ENCODE peak calls at places on chromosomes 5 and 9, in ten cellular contexts. One of them, this sample, is unnamed.

GRCh38 chr5:72467987-72468386 is 39.2 kb downstream of the ZNF366 start:
- DNase-seq in GM23338: no peak
- DNase-seq in adrenal gland: no peak
- DNase-seq in uterus: no peak
- DNase-seq in CD8-positive, alpha-beta T cell: no peak
- DNase-seq in glutamatergic neuron: no peak
- DNase-seq in HFFc6: peak
- DNase-seq in fibroblast of pulmonary artery: peak
- DNase-seq in transverse colon: no peak
- DNase-seq in body of pancreas: no peak
- DNase-seq in this sample: no peak

GRCh38 chr5:119274767-119275130 is 81.1 kb upstream of the TNFAIP8 start:
- DNase-seq in GM23338: no peak
- DNase-seq in adrenal gland: no peak
- DNase-seq in uterus: no peak
- DNase-seq in CD8-positive, alpha-beta T cell: no peak
- DNase-seq in glutamatergic neuron: no peak
- DNase-seq in HFFc6: peak
- DNase-seq in fibroblast of pulmonary artery: peak
- DNase-seq in transverse colon: no peak
- DNase-seq in body of pancreas: no peak
- DNase-seq in this sample: no peak

GRCh38 chr5:177471610-177472356 is 1.7 kb downstream of the DBN1 start:
- DNase-seq in GM23338: no peak
- DNase-seq in adrenal gland: no peak
- DNase-seq in uterus: peak
- DNase-seq in CD8-positive, alpha-beta T cell: peak
- DNase-seq in glutamatergic neuron: peak
- DNase-seq in HFFc6: peak
- DNase-seq in fibroblast of pulmonary artery: peak
- DNase-seq in transverse colon: no peak
- DNase-seq in body of pancreas: no peak
- DNase-seq in this sample: no peak

GRCh38 chr9:108108802-108109448 is 619.4 kb upstream of the KLF4 start:
- DNase-seq in GM23338: no peak
- DNase-seq in adrenal gland: no peak
- DNase-seq in uterus: no peak
- DNase-seq in CD8-positive, alpha-beta T cell: no peak
- DNase-seq in glutamatergic neuron: no peak
- DNase-seq in HFFc6: no peak
- DNase-seq in fibroblast of pulmonary artery: peak
- DNase-seq in transverse colon: no peak
- DNase-seq in body of pancreas: no peak
- DNase-seq in this sample: no peak

GRCh38 chr9:91474656-91475055 is 51.0 kb upstream of the NFIL3 start:
- DNase-seq in GM23338: no peak
- DNase-seq in adrenal gland: no peak
- DNase-seq in uterus: no peak
- DNase-seq in CD8-positive, alpha-beta T cell: no peak
- DNase-seq in glutamatergic neuron: no peak
- DNase-seq in HFFc6: peak
- DNase-seq in fibroblast of pulmonary artery: peak
- DNase-seq in transverse colon: no peak
- DNase-seq in body of pancreas: no peak
- DNase-seq in this sample: no peak

GRCh38 chr5:633521-633955 is 21.4 kb downstream of the CEP72 start:
- DNase-seq in GM23338: peak
- DNase-seq in adrenal gland: no peak
- DNase-seq in uterus: no peak
- DNase-seq in CD8-positive, alpha-beta T cell: no peak
- DNase-seq in glutamatergic neuron: peak
- DNase-seq in HFFc6: peak
- DNase-seq in fibroblast of pulmonary artery: peak
- DNase-seq in transverse colon: no peak
- DNase-seq in body of pancreas: no peak
- DNase-seq in this sample: peak

GRCh38 chr5:158644301-158644700 is 455.4 kb downstream of the EBF1 start:
- DNase-seq in GM23338: no peak
- DNase-seq in adrenal gland: no peak
- DNase-seq in uterus: no peak
- DNase-seq in CD8-positive, alpha-beta T cell: no peak
- DNase-seq in glutamatergic neuron: no peak
- DNase-seq in HFFc6: no peak
- DNase-seq in fibroblast of pulmonary artery: no peak
- DNase-seq in transverse colon: no peak
- DNase-seq in body of pancreas: no peak
- DNase-seq in this sample: no peak

GRCh38 chr9:98218562-98219363 is 26.3 kb upstream of the CORO2A start:
- DNase-seq in GM23338: peak
- DNase-seq in adrenal gland: no peak
- DNase-seq in uterus: no peak
- DNase-seq in CD8-positive, alpha-beta T cell: no peak
- DNase-seq in glutamatergic neuron: no peak
- DNase-seq in HFFc6: no peak
- DNase-seq in fibroblast of pulmonary artery: no peak
- DNase-seq in transverse colon: no peak
- DNase-seq in body of pancreas: no peak
- DNase-seq in this sample: no peak

GRCh38 chr5:84274585-84275468 is 109.9 kb downstream of the EDIL3 start:
- DNase-seq in GM23338: peak
- DNase-seq in adrenal gland: peak
- DNase-seq in uterus: no peak
- DNase-seq in CD8-positive, alpha-beta T cell: no peak
- DNase-seq in glutamatergic neuron: peak
- DNase-seq in HFFc6: no peak
- DNase-seq in fibroblast of pulmonary artery: peak
- DNase-seq in transverse colon: peak
- DNase-seq in body of pancreas: peak
- DNase-seq in this sample: peak

GRCh38 chr5:143393516-143393915 is 10.0 kb downstream of the NR3C1 start:
- DNase-seq in GM23338: no peak
- DNase-seq in adrenal gland: no peak
- DNase-seq in uterus: no peak
- DNase-seq in CD8-positive, alpha-beta T cell: no peak
- DNase-seq in glutamatergic neuron: no peak
- DNase-seq in HFFc6: no peak
- DNase-seq in fibroblast of pulmonary artery: no peak
- DNase-seq in transverse colon: no peak
- DNase-seq in body of pancreas: no peak
- DNase-seq in this sample: no peak

GRCh38 chr5:175652741-175653663 is 4.9 kb upstream of the HRH2 start:
- DNase-seq in GM23338: no peak
- DNase-seq in adrenal gland: no peak
- DNase-seq in uterus: no peak
- DNase-seq in CD8-positive, alpha-beta T cell: peak
- DNase-seq in glutamatergic neuron: no peak
- DNase-seq in HFFc6: no peak
- DNase-seq in fibroblast of pulmonary artery: no peak
- DNase-seq in transverse colon: peak
- DNase-seq in body of pancreas: no peak
- DNase-seq in this sample: no peak

GRCh38 chr9:126165755-126166154 is 160.9 kb upstream of the MVB12B start:
- DNase-seq in GM23338: no peak
- DNase-seq in adrenal gland: peak
- DNase-seq in uterus: no peak
- DNase-seq in CD8-positive, alpha-beta T cell: no peak
- DNase-seq in glutamatergic neuron: no peak
- DNase-seq in HFFc6: no peak
- DNase-seq in fibroblast of pulmonary artery: no peak
- DNase-seq in transverse colon: no peak
- DNase-seq in body of pancreas: no peak
- DNase-seq in this sample: no peak
- TF ChIP-seq CTCF in GM23338: no peak
- TF ChIP-seq CTCF in adrenal gland: no peak
- TF ChIP-seq CTCF in uterus: no peak
- TF ChIP-seq CTCF in CD8-positive, alpha-beta T cell: no peak
- TF ChIP-seq CTCF in glutamatergic neuron: no peak
- TF ChIP-seq CTCF in HFFc6: no peak
- TF ChIP-seq CTCF in fibroblast of pulmonary artery: no peak
- TF ChIP-seq CTCF in transverse colon: no peak
- TF ChIP-seq CTCF in body of pancreas: no peak
- TF ChIP-seq CTCF in this sample: no peak

DNA sequence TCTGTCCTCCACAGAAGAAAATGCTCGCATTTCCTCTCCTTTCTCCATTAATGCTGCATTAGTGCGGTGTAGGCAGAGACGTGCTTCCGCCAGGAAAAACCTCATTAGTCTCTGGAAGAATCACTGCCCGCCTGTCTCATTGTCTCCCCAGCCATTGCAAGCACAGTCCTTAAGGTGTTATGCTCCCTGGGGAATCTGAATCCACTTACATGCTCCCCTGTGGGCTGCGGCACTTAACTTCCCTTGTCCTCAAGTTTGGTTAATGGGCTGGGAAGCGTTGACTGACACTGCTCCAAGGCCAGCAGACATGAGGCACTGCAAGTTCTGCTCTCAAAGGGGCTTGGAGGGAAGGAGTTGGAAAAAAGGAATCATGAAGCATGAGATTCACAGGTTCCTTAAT is 41.6 kb downstream of the TARS1 start:
- DNase-seq in GM23338: peak
- DNase-seq in adrenal gland: no peak
- DNase-seq in uterus: no peak
- DNase-seq in CD8-positive, alpha-beta T cell: no peak
- DNase-seq in glutamatergic neuron: peak
- DNase-seq in HFFc6: no peak
- DNase-seq in fibroblast of pulmonary artery: no peak
- DNase-seq in transverse colon: no peak
- DNase-seq in body of pancreas: no peak
- DNase-seq in this sample: no peak
- TF ChIP-seq CTCF in GM23338: no peak
- TF ChIP-seq CTCF in adrenal gland: no peak
- TF ChIP-seq CTCF in uterus: no peak
- TF ChIP-seq CTCF in CD8-positive, alpha-beta T cell: no peak
- TF ChIP-seq CTCF in glutamatergic neuron: no peak
- TF ChIP-seq CTCF in HFFc6: no peak
- TF ChIP-seq CTCF in fibroblast of pulmonary artery: no peak
- TF ChIP-seq CTCF in transverse colon: no peak
- TF ChIP-seq CTCF in body of pancreas: no peak
- TF ChIP-seq CTCF in this sample: no peak

GRCh38 chr9:109248133-109248581 is 72.7 kb downstream of the EPB41L4B start:
- DNase-seq in GM23338: no peak
- DNase-seq in adrenal gland: peak
- DNase-seq in uterus: no peak
- DNase-seq in CD8-positive, alpha-beta T cell: no peak
- DNase-seq in glutamatergic neuron: no peak
- DNase-seq in HFFc6: peak
- DNase-seq in fibroblast of pulmonary artery: peak
- DNase-seq in transverse colon: no peak
- DNase-seq in body of pancreas: peak
- DNase-seq in this sample: no peak
- TF ChIP-seq CTCF in GM23338: no peak
- TF ChIP-seq CTCF in adrenal gland: no peak
- TF ChIP-seq CTCF in uterus: no peak
- TF ChIP-seq CTCF in CD8-positive, alpha-beta T cell: no peak
- TF ChIP-seq CTCF in glutamatergic neuron: no peak
- TF ChIP-seq CTCF in HFFc6: peak
- TF ChIP-seq CTCF in fibroblast of pulmonary artery: no peak
- TF ChIP-seq CTCF in transverse colon: no peak
- TF ChIP-seq CTCF in body of pancreas: peak
- TF ChIP-seq CTCF in this sample: no peak

GRCh38 chr5:77073667-77074066 is 13.4 kb downstream of the ZBED3 start:
- DNase-seq in GM23338: no peak
- DNase-seq in adrenal gland: no peak
- DNase-seq in uterus: no peak
- DNase-seq in CD8-positive, alpha-beta T cell: no peak
- DNase-seq in glutamatergic neuron: no peak
- DNase-seq in HFFc6: peak
- DNase-seq in fibroblast of pulmonary artery: peak
- DNase-seq in transverse colon: no peak
- DNase-seq in body of pancreas: no peak
- DNase-seq in this sample: no peak

GRCh38 chr5:77076961-77077820 is 9.9 kb downstream of the ZBED3 start:
- DNase-seq in GM23338: peak
- DNase-seq in adrenal gland: peak
- DNase-seq in uterus: peak
- DNase-seq in CD8-positive, alpha-beta T cell: peak
- DNase-seq in glutamatergic neuron: peak
- DNase-seq in HFFc6: no peak
- DNase-seq in fibroblast of pulmonary artery: peak
- DNase-seq in transverse colon: peak
- DNase-seq in body of pancreas: peak
- DNase-seq in this sample: peak

GRCh38 chr5:77074745-77075144 is 12.3 kb downstream of the ZBED3 start:
- DNase-seq in GM23338: no peak
- DNase-seq in adrenal gland: no peak
- DNase-seq in uterus: no peak
- DNase-seq in CD8-positive, alpha-beta T cell: no peak
- DNase-seq in glutamatergic neuron: no peak
- DNase-seq in HFFc6: no peak
- DNase-seq in fibroblast of pulmonary artery: no peak
- DNase-seq in transverse colon: no peak
- DNase-seq in body of pancreas: no peak
- DNase-seq in this sample: no peak

GRCh38 chr5:77080905-77081304 is 6.2 kb downstream of the ZBED3 start:
- DNase-seq in GM23338: no peak
- DNase-seq in adrenal gland: no peak
- DNase-seq in uterus: no peak
- DNase-seq in CD8-positive, alpha-beta T cell: no peak
- DNase-seq in glutamatergic neuron: no peak
- DNase-seq in HFFc6: no peak
- DNase-seq in fibroblast of pulmonary artery: no peak
- DNase-seq in transverse colon: no peak
- DNase-seq in body of pancreas: no peak
- DNase-seq in this sample: no peak

GRCh38 chr5:77077821-77078176 is 9.3 kb downstream of the ZBED3 start:
- DNase-seq in GM23338: no peak
- DNase-seq in adrenal gland: no peak
- DNase-seq in uterus: no peak
- DNase-seq in CD8-positive, alpha-beta T cell: no peak
- DNase-seq in glutamatergic neuron: no peak
- DNase-seq in HFFc6: no peak
- DNase-seq in fibroblast of pulmonary artery: no peak
- DNase-seq in transverse colon: no peak
- DNase-seq in body of pancreas: no peak
- DNase-seq in this sample: no peak
- TF ChIP-seq CTCF in GM23338: no peak
- TF ChIP-seq CTCF in adrenal gland: no peak
- TF ChIP-seq CTCF in uterus: no peak
- TF ChIP-seq CTCF in CD8-positive, alpha-beta T cell: no peak
- TF ChIP-seq CTCF in glutamatergic neuron: peak
- TF ChIP-seq CTCF in HFFc6: peak
- TF ChIP-seq CTCF in fibroblast of pulmonary artery: no peak
- TF ChIP-seq CTCF in transverse colon: no peak
- TF ChIP-seq CTCF in body of pancreas: no peak
- TF ChIP-seq CTCF in this sample: no peak

DNA sequence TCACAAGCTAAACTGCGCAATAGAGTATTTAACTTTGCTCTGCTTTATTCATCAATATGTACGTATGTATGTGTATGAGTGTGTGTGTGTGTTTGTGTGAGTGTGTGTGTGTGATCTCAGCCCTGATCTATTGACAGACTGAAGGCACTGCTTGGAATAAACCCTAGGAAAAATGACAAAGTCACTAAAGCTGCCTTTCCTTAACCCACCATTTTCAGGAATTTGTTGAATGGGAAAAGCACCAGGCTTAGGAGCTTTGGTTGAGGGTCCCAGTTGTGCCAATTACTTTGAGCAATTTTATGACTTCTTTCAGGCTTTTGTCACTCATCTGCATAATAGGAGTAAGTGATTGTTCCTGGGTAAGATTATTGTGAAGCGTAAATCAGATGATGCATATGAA is 108.6 kb upstream of the TLR4 start:
- DNase-seq in GM23338: no peak
- DNase-seq in adrenal gland: no peak
- DNase-seq in uterus: no peak
- DNase-seq in CD8-positive, alpha-beta T cell: no peak
- DNase-seq in glutamatergic neuron: no peak
- DNase-seq in HFFc6: no peak
- DNase-seq in fibroblast of pulmonary artery: no peak
- DNase-seq in transverse colon: no peak
- DNase-seq in body of pancreas: no peak
- DNase-seq in this sample: no peak
- TF ChIP-seq CTCF in GM23338: no peak
- TF ChIP-seq CTCF in adrenal gland: no peak
- TF ChIP-seq CTCF in uterus: no peak
- TF ChIP-seq CTCF in CD8-positive, alpha-beta T cell: no peak
- TF ChIP-seq CTCF in glutamatergic neuron: no peak
- TF ChIP-seq CTCF in HFFc6: no peak
- TF ChIP-seq CTCF in fibroblast of pulmonary artery: no peak
- TF ChIP-seq CTCF in transverse colon: no peak
- TF ChIP-seq CTCF in body of pancreas: no peak
- TF ChIP-seq CTCF in this sample: no peak